ENCODE peak calls at places on chromosome 22, in four cellular contexts. C is testis; J is stimulated activated CD4-positive, alpha-beta T cell treated with anti-CD3 and anti-CD28 coated beads, Interleukin-12 subunit alpha, Interleukin-12 subunit beta, amount 100 ng/mL, for 48 hours; N is amniotic stem cell. V is an unnamed sample.

GRCh38 chr22:43378011-43378704 is 33.7 kb upstream of the MPPED1 start:
- DNase-seq in N (no peak), J (no peak), C (peak; percentile 74), V (no peak)

GRCh38 chr22:38843716-38844660 is at the start of gene NPTXR:
- DNase-seq in J (no peak), N (peak; percentile 26), C (peak; percentile 49), V (peak; percentile 16)

GRCh38 chr22:50253941-50254340 is 2.9 kb upstream of the HDAC10 start:
- DNase-seq in N (no peak), C (no peak), J (no peak), V (no peak)

GRCh38 chr22:25780673-25781072 is 38.7 kb downstream of the MYO18B start:
- DNase-seq in J (no peak), C (no peak), N (no peak), V (no peak)

GRCh38 chr22:48700180-48700565 is 1127.5 kb downstream of the BRD1 start:
- DNase-seq in C (no peak), J (no peak), N (no peak), V (no peak)

GRCh38 chr22:46162771-46163170 is 12.4 kb downstream of the PPARA start:
- DNase-seq in J (no peak), N (no peak), C (no peak), V (no peak)

GRCh38 chr22:30871391-30872281 is 96.9 kb downstream of the MORC2 start:
- DNase-seq in J (no peak), N (no peak), C (no peak), V (no peak)

GRCh38 chr22:40499187-40499753 is 128.9 kb downstream of the SGSM3 start:
- DNase-seq in J (no peak), N (peak; percentile 86), C (peak; percentile 64), V (peak; percentile 89)

GRCh38 chr22:31915499-31916065 is 28.8 kb upstream of the YWHAH start:
- DNase-seq in J (no peak), N (no peak), C (no peak), V (no peak)

GRCh38 chr22:29167032-29167911 is 38.4 kb upstream of the EMID1 start:
- DNase-seq in C (no peak), J (peak; percentile 41), N (no peak), V (no peak)

GRCh38 chr22:19789406-19789805 is 28.8 kb downstream of the TBX1 start:
- DNase-seq in N (no peak), C (no peak), J (no peak), V (no peak)

GRCh38 chr22:43226368-43226979 is 39.5 kb upstream of the TTLL12 start:
- DNase-seq in C (peak; percentile 48), J (no peak), N (no peak), V (no peak)

GRCh38 chr22:45484742-45485141 is 17.9 kb upstream of the FBLN1 start:
- DNase-seq in N (no peak), J (no peak), C (no peak), V (no peak)

GRCh38 chr22:38570841-38571364 is 920 bp upstream of the DMC1 start:
- DNase-seq in C (peak; percentile 58), N (no peak), J (peak; percentile 14), V (no peak)

GRCh38 chr22:38097058-38097457 is 13.1 kb upstream of the SLC16A8 start:
- DNase-seq in C (no peak), N (no peak), J (no peak), V (no peak)

GRCh38 chr22:39454385-39454871 is 2.4 kb upstream of the MGAT3 start:
- DNase-seq in J (no peak), C (peak; percentile 58), N (no peak), V (no peak)

GRCh38 chr22:39456262-39457046 is at the start of gene MGAT3:
- DNase-seq in J (no peak), N (no peak), C (peak; percentile 48), V (no peak)

V was measured in endothelial cell of umbilical vein.